ENCODE peak calls at places on chromosomes 16 and 17, in five cellular contexts. H, S, B, F and W are unnamed samples.

GRCh38 chr16:70695351-70696070 is 9.7 kb upstream of the MTSS2 start:
- DNase-seq in H (no peak), S (peak), B (no peak), F (peak), W (no peak)

GRCh38 chr17:79942591-79943353 is 92.9 kb downstream of the TBC1D16 start:
- DNase-seq in H (no peak), S (no peak), B (peak), F (peak), W (no peak)

GRCh38 chr17:78255029-78255656 is 23.7 kb downstream of the TMEM235 start:
- DNase-seq in H (no peak), S (no peak), B (peak), F (no peak), W (no peak)

GRCh38 chr16:383326-384020 is 1.7 kb upstream of the PGAP6 start:
- DNase-seq in H (no peak), S (no peak), B (peak), F (peak), W (no peak)

GRCh38 chr16:87201777-87202176 is 115.4 kb downstream of the C16orf95 start:
- DNase-seq in H (no peak), S (no peak), B (no peak), F (no peak), W (no peak)

GRCh38 chr16:89038811-89039735 is 54.6 kb upstream of the ACSF3 start:
- DNase-seq in H (no peak), S (no peak), B (no peak), F (no peak), W (no peak)

GRCh38 chr17:61200349-61200735 is 199.3 kb upstream of the TBX2 start:
- DNase-seq in H (no peak), S (peak), B (no peak), F (no peak), W (no peak)

GRCh38 chr16:60123387-60124023 is 1389.4 kb upstream of the GOT2 start:
- DNase-seq in H (no peak), S (no peak), B (no peak), F (no peak), W (no peak)

GRCh38 chr17:34673995-34674900 is 94.9 kb downstream of the TMEM132E start:
- DNase-seq in H (no peak), S (no peak), B (no peak), F (no peak), W (no peak)

GRCh38 chr16:85149776-85150175 is 37.5 kb upstream of the CIBAR2 start:
- DNase-seq in H (no peak), S (no peak), B (no peak), F (no peak), W (no peak)

GRCh38 chr17:62644487-62645173 is 17.2 kb downstream of the MRC2 start:
- DNase-seq in H (no peak), S (peak), B (no peak), F (no peak), W (no peak)

GRCh38 chr17:15341385-15341849 is at the start of gene TEKT3:
- DNase-seq in H (peak), S (peak), B (peak), F (peak), W (no peak)

GRCh38 chr16:64092284-64092683 is 1029.6 kb downstream of the CDH11 start:
- DNase-seq in H (no peak), S (peak), B (no peak), F (no peak), W (no peak)

GRCh38 chr17:76742958-76743357 is 5.0 kb downstream of the MFSD11 start:
- DNase-seq in H (no peak), S (no peak), B (no peak), F (no peak), W (no peak)

GRCh38 chr17:76673729-76674128 is 30.2 kb upstream of the ST6GALNAC1 start:
- DNase-seq in H (no peak), S (no peak), B (no peak), F (no peak), W (no peak)

GRCh38 chr17:67128700-67129099 is 84.3 kb downstream of the CACNG1 start:
- DNase-seq in H (no peak), S (no peak), B (no peak), F (no peak), W (no peak)

GRCh38 chr16:28192811-28193529 is 18.8 kb downstream of the XPO6 start:
- DNase-seq in H (no peak), S (no peak), B (no peak), F (peak), W (no peak)

GRCh38 chr16:79265701-79266100 is 334.8 kb downstream of the MAF start:
- DNase-seq in H (no peak), S (no peak), B (no peak), F (no peak), W (no peak)

GRCh38 chr16:79261944-79262552 is 338.5 kb downstream of the MAF start:
- DNase-seq in H (no peak), S (no peak), B (no peak), F (no peak), W (no peak)

GRCh38 chr16:79261461-79261860 is 339.1 kb downstream of the MAF start:
- DNase-seq in H (peak), S (no peak), B (no peak), F (peak), W (no peak)

GRCh38 chr16:79267146-79267545 is 333.4 kb downstream of the MAF start:
- DNase-seq in H (no peak), S (no peak), B (no peak), F (no peak), W (no peak)

GRCh38 chr16:79264237-79265104 is 336.1 kb downstream of the MAF start:
- DNase-seq in H (no peak), S (no peak), B (peak), F (no peak), W (no peak)
- TF ChIP-seq CTCF in H (no peak), S (no peak), B (no peak), F (no peak), W (no peak)

DNA sequence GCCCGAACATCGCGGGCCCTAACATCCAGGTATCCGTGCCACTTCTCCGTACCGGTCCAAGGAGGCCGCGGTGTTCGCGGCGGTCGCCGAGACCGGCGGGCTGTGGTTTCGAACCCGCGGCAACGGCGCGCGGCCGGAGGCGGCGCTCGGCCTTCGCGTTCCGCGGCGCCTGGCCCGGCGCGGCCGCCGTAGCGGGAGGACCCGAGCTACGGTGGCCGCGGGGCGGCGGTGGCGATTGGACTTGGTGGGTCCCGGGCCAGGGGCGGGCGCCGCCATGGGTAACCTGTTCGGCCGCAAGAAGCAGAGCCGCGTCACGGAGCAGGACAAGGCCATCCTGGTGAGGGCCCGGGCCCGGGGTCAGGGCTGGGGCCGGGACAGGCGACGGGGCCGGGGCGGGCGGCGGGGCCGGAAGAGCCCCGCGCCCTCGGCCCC is at the start of gene CHMP6:
- DNase-seq in H (peak), S (peak), B (no peak), F (peak), W (no peak)
- TF ChIP-seq CTCF in H (no peak), S (peak), B (no peak), F (no peak), W (no peak)

GRCh38 chr16:2324296-2324859 is 16.1 kb downstream of the ABCA3 start:
- DNase-seq in H (no peak), S (no peak), B (no peak), F (no peak), W (no peak)

GRCh38 chr16:2323701-2324100 is 16.8 kb downstream of the ABCA3 start:
- DNase-seq in H (no peak), S (no peak), B (no peak), F (no peak), W (no peak)

GRCh38 chr16:2325181-2325580 is 15.3 kb downstream of the ABCA3 start:
- DNase-seq in H (no peak), S (no peak), B (no peak), F (no peak), W (no peak)

GRCh38 chr16:2326191-2326590 is 14.3 kb downstream of the ABCA3 start:
- DNase-seq in H (no peak), S (no peak), B (no peak), F (no peak), W (no peak)

GRCh38 chr16:2325791-2326190 is 14.7 kb downstream of the ABCA3 start:
- DNase-seq in H (no peak), S (no peak), B (no peak), F (no peak), W (no peak)
- TF ChIP-seq CTCF in H (no peak), S (no peak), B (no peak), F (no peak), W (no peak)

GRCh38 chr17:47714773-47715396 is 18.2 kb upstream of the TBX21 start:
- DNase-seq in H (no peak), S (no peak), B (no peak), F (peak), W (no peak)

GRCh38 chr17:47716381-47716780 is 16.7 kb upstream of the TBX21 start:
- DNase-seq in H (no peak), S (no peak), B (no peak), F (peak), W (no peak)

GRCh38 chr17:47712330-47713023 is 18.5 kb downstream of the TBKBP1 start:
- DNase-seq in H (no peak), S (no peak), B (no peak), F (no peak), W (no peak)

GRCh38 chr17:47715669-47716325 is 17.2 kb upstream of the TBX21 start:
- DNase-seq in H (no peak), S (no peak), B (no peak), F (no peak), W (no peak)

GRCh38 chr17:47713980-47714689 is 18.9 kb upstream of the TBX21 start:
- DNase-seq in H (no peak), S (no peak), B (no peak), F (no peak), W (no peak)
- TF ChIP-seq CTCF in H (no peak), S (no peak), B (no peak), F (no peak), W (no peak)

GRCh38 chr16:15888072-15888976 is at the start of gene CEP20:
- DNase-seq in H (peak), S (peak), B (peak), F (peak), W (peak)
- TF ChIP-seq CTCF in H (no peak), S (peak), B (no peak), F (no peak), W (no peak)

GRCh38 chr16:50463581-50464324 is 84.4 kb upstream of the NKD1 start:
- DNase-seq in H (no peak), S (no peak), B (no peak), F (no peak), W (no peak)

GRCh38 chr16:50467559-50467942 is 80.6 kb upstream of the NKD1 start:
- DNase-seq in H (no peak), S (no peak), B (no peak), F (no peak), W (no peak)

GRCh38 chr16:50462793-50463507 is 85.2 kb upstream of the NKD1 start:
- DNase-seq in H (no peak), S (no peak), B (no peak), F (no peak), W (no peak)

GRCh38 chr16:50466170-50466569 is 82.0 kb upstream of the NKD1 start:
- DNase-seq in H (no peak), S (no peak), B (no peak), F (no peak), W (no peak)

DNA sequence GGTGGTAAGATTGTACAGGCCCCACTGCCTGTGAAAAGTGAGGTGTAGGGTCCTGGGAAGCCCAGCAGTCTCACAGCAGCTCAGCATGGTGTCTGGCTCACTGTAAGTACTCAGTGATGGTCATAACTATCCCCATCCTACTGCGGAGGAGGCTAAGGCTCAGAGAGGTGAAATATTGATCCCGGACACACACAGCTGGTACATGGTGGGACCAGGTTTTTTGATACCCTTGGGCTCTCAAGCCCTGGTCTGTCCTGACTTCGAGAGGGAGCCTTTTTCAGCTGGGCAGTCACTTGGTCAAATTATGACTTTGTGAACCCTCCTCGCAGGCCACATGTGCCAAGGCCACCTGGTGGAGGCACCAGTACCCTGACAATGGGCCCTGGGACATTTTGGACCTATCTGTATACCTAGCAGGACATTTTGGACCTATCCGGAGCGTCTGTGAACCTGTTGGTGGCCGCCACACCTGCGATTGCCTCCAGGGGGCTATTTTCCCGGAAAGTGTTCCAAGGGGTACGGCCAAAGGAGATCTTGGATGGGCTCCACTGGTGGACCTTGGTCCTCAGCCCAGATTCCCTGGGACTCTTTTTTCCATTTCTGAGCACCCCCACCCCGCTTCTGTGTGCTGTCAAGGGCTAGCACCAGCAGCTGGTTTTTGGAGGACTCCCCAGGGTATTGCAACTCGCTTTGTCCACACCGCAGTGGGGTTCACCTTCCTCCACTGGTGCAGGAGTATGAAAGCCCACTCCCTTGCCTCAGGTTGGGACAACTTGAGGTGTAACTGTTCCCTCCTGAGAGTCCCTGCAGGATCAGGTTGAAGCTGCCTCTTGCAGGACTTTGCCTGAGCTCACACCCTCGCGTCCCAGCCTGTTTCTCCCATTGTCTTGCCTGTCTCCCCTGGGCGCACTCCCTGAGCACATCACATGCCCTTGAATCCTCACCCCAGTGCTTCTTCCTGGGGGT is 83.6 kb upstream of the NKD1 start:
- DNase-seq in H (peak), S (no peak), B (no peak), F (no peak), W (no peak)
- TF ChIP-seq CTCF in H (peak), S (peak), B (no peak), F (no peak), W (no peak)

GRCh38 chr17:80981062-80981902 is 10.4 kb upstream of the CHMP6 start:
- DNase-seq in H (peak), S (no peak), B (no peak), F (peak), W (no peak)
- TF ChIP-seq CTCF in H (peak), S (peak), B (peak), F (peak), W (peak)

DNA sequence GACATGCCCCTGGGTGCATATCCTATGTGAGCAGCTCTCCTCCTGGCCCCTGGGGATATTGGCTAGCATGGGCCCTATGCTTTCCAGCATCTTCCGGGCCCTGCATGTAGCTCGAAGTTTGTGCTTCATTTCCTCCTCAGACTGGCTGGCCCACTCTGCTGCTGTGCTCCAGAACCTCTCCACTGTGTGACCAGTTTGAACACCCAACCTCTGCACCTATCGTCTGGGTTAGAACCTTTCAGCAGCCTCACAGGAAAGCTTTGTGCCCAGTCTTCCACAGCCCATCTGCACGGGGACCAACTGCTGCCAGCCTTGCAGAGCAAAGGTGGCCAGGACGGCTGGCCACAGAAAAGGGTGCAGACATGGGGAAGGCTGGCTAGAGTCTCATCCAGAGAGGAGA is 10.2 kb upstream of the CLEC18B start:
- DNase-seq in H (no peak), S (no peak), B (no peak), F (no peak), W (no peak)
- TF ChIP-seq CTCF in H (no peak), S (no peak), B (no peak), F (no peak), W (no peak)

GRCh38 chr16:67805718-67806427 is 487 bp downstream of the RANBP10 start:
- DNase-seq in H (peak), S (no peak), B (no peak), F (peak), W (no peak)

GRCh38 chr16:67806428-67807147 is at the start of the genes RANBP10 and TSNAXIP1:
- DNase-seq in H (peak), S (peak), B (peak), F (peak), W (peak)

GRCh38 chr16:67804853-67805542 is 1.4 kb downstream of the RANBP10 start:
- DNase-seq in H (no peak), S (no peak), B (no peak), F (peak), W (no peak)

GRCh38 chr16:67803894-67804293 is 2.5 kb downstream of the RANBP10 start:
- DNase-seq in H (no peak), S (no peak), B (no peak), F (peak), W (no peak)

GRCh38 chr16:67807148-67807682 is 526 bp downstream of the TSNAXIP1 start:
- DNase-seq in H (no peak), S (no peak), B (no peak), F (no peak), W (no peak)
- TF ChIP-seq CTCF in H (no peak), S (peak), B (no peak), F (no peak), W (no peak)